ENCODE peak calls at places on chromosomes 13 and 19, in four cellular contexts. G is breast epithelium, V is heart left ventricle, A is esophagus squamous epithelium. P is an unnamed sample.

GRCh38 chr13:109885235-109885634 is 98.9 kb upstream of the IRS2 start:
- DNase-seq in G (no peak), V (no peak), A (no peak), P (no peak)

GRCh38 chr19:970695-971094 is 13.4 kb upstream of the WDR18 start:
- DNase-seq in G (no peak), V (no peak), A (no peak), P (no peak)

GRCh38 chr13:23986619-23987018 is 89.3 kb upstream of the C1QTNF9B start:
- DNase-seq in G (no peak), V (no peak), A (no peak), P (no peak)

GRCh38 chr19:40733149-40733548 is 16.2 kb downstream of the ITPKC start:
- DNase-seq in G (no peak), V (no peak), A (no peak), P (no peak)

GRCh38 chr19:45046355-45046754 is 7.5 kb downstream of the CLASRP start:
- DNase-seq in G (no peak), V (no peak), A (no peak), P (no peak)

GRCh38 chr19:5775668-5776309 is 8.8 kb downstream of the PRR22 start:
- DNase-seq in G (no peak), V (no peak), A (no peak), P (no peak)

GRCh38 chr19:40687525-40688016 is 2.9 kb downstream of the NUMBL start:
- DNase-seq in G (no peak), V (peak; percentile 83), A (no peak), P (peak; percentile 27)

GRCh38 chr13:106417467-106418110 is 117.9 kb downstream of the EFNB2 start:
- DNase-seq in G (no peak), V (no peak), A (no peak), P (no peak)

GRCh38 chr13:94858856-94859811 is 146.8 kb upstream of the SOX21 start:
- DNase-seq in G (no peak), V (peak; percentile 40), A (no peak), P (peak; percentile 30)

GRCh38 chr13:35716186-35716585 is 239.7 kb upstream of the MAB21L1 start:
- DNase-seq in G (no peak), V (no peak), A (no peak), P (no peak)

GRCh38 chr13:40665061-40665753 is 1.2 kb downstream of the FOXO1 start:
- DNase-seq in G (no peak), V (peak; percentile 50), A (no peak), P (peak; percentile 65)

GRCh38 chr19:39926170-39926755 is 8.2 kb downstream of the FCGBP start:
- DNase-seq in G (no peak), V (no peak), A (no peak), P (no peak)

GRCh38 chr19:41541990-41542584 is 33.9 kb upstream of the CEACAM21 start:
- DNase-seq in G (no peak), V (peak; percentile 47), A (no peak), P (peak; percentile 44)

GRCh38 chr19:3982701-3983541 is 2.3 kb downstream of the EEF2 start:
- DNase-seq in G (no peak), V (peak; percentile 22), A (no peak), P (no peak)
- TF ChIP-seq POLR2A in G (no peak), V (no peak), A (no peak), P (no peak)

GRCh38 chr19:46603195-46603637 is 2.1 kb downstream of the CALM3 start:
- DNase-seq in G (no peak), V (peak; percentile 20), A (no peak), P (no peak)

GRCh38 chr19:46600393-46601317 is 475 bp upstream of the CALM3 start:
- DNase-seq in G (peak; percentile 98), V (peak; percentile 98), A (peak; percentile 89), P (peak; percentile 97)

GRCh38 chr19:46599716-46600392 is 1.3 kb upstream of the CALM3 start:
- DNase-seq in G (no peak), V (peak; percentile 14), A (no peak), P (no peak)

GRCh38 chr19:46602392-46603194 is 1.5 kb downstream of the CALM3 start:
- DNase-seq in G (no peak), V (peak; percentile 22), A (no peak), P (peak; percentile 28)

DNA sequence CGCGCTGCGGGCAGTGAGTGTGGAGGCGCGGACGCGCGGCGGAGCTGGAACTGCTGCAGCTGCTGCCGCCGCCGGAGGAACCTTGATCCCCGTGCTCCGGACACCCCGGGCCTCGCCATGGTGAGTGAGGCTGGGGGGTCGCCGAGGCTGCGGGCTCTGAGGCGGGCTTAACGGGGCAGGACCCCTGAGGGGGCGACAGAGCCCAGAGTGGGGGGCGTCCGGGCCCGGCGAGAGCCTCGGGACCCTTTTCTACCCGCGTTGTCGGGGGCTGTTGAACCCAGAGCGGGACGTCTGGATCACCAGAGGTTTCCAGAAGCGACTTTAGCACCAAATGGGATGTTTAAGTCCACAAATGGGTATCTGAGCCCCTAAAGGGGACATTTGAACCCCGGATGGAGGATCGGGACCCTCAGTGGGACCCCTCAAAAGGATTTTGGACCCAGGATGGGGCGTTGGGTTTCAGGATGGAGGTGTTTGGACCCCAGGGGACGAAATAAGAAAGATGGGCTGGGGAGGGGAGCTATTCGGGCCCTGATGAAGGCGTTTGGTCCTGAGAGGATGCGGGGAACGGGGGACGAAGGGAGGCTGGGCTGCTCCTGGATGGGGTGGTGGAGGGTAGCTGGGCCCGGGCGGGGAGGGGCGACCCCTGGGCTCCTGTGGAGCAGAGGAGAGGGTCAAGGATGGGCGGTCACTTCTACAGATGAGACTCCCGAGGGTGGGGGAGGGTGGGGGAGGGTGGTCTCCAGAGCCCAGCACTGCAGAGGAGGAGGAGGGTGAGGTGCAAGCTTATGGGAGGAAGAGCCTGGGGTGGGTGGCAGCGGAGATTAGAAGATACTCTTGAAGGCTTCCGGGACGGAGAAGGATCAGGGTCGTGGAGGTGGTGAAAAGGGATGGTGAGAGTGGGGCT is at the start of gene CALM3:
- DNase-seq in G (no peak), V (peak; percentile 40), A (no peak), P (peak; percentile 30)
- H3K4me1 ChIP-seq in G (peaks cover 7% of the 10 kb centered on the region), V (peaks cover 48% of the 10 kb centered on the region), A (peaks cover 16% of the 10 kb centered on the region), P (peaks cover 27% of the 10 kb centered on the region)

GRCh38 chr13:89115307-89115706 is 1444.1 kb downstream of the SLITRK5 start:
- DNase-seq in G (no peak), V (no peak), A (no peak), P (no peak)
- TF ChIP-seq CTCF in G (no peak), V (no peak), A (no peak), P (no peak)

GRCh38 chr19:49689133-49690072 is at the start of gene ADM5:
- DNase-seq in G (peak; percentile 72), V (no peak), A (no peak), P (peak; percentile 57)

GRCh38 chr19:49690656-49691242 is at the start of gene CPT1C:
- DNase-seq in G (peak; percentile 83), V (peak; percentile 82), A (no peak), P (peak; percentile 50)

GRCh38 chr19:49691243-49692101 is 556 bp downstream of the CPT1C start:
- DNase-seq in G (no peak), V (peak; percentile 66), A (no peak), P (peak; percentile 35)

GRCh38 chr19:49690073-49690655 is 752 bp upstream of the CPT1C start:
- DNase-seq in G (no peak), V (no peak), A (no peak), P (no peak)

GRCh38 chr19:49692102-49692599 is 1.2 kb downstream of the CPT1C start:
- DNase-seq in G (no peak), V (no peak), A (no peak), P (no peak)
- TF ChIP-seq POLR2A in G (no peak), V (no peak), A (no peak), P (no peak)

DNA sequence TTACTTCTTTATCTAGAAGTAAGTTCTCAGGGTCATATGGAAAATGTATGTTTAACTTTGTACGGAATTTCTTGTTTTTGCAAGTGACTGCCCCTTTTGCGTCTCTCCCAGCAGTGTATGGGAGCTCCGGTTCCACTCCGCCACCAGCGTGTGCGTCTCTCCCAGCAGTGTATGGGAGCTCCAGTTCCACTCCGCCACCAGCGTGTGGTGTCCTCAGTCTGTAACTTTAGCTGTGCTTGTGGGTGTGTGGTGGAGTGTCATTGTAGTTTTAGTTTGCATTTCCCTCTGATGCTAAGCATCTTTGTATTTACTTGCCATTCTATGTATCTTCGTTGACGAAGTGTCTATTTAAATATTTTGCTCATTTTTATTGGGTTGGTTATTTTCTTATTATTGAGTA is 2.4 kb downstream of the CUL4A start:
- DNase-seq in G (no peak), V (no peak), A (no peak), P (no peak)
- H3K4me1 ChIP-seq in G (no peaks in the 10 kb centered on the region), V (peaks cover 75% of the 10 kb centered on the region), A (peaks cover 17% of the 10 kb centered on the region), P (peaks cover 45% of the 10 kb centered on the region)

GRCh38 chr13:45194081-45194939 is 6.5 kb downstream of the KCTD4 start:
- DNase-seq in G (no peak), V (peak; percentile 45), A (no peak), P (no peak)
- TF ChIP-seq CTCF in G (peak; percentile 19), V (no peak), A (no peak), P (no peak)

GRCh38 chr13:50081106-50081898 is 66.1 kb downstream of the KCNRG start:
- DNase-seq in G (no peak), V (peak; percentile 66), A (peak; percentile 14), P (peak; percentile 49)

GRCh38 chr13:50080158-50080855 is 65.1 kb downstream of the KCNRG start:
- DNase-seq in G (no peak), V (peak; percentile 23), A (no peak), P (peak; percentile 9)

GRCh38 chr13:50080856-50081105 is 65.5 kb downstream of the KCNRG start:
- DNase-seq in G (no peak), V (no peak), A (no peak), P (no peak)

GRCh38 chr13:50082426-50083283 is 67.4 kb downstream of the KCNRG start:
- DNase-seq in G (no peak), V (peak; percentile 48), A (no peak), P (peak; percentile 81)

GRCh38 chr13:50081899-50082425 is 66.7 kb downstream of the KCNRG start:
- DNase-seq in G (peak; percentile 98), V (peak; percentile 98), A (peak; percentile 92), P (peak; percentile 97)
- TF ChIP-seq POLR2A in G (no peak), V (no peak), A (peak; percentile 58), P (no peak)

GRCh38 chr13:99221567-99222239 is 21.0 kb downstream of the UBAC2 start:
- DNase-seq in G (no peak), V (no peak), A (no peak), P (no peak)
- H3K4me1 ChIP-seq in G (no peaks in the 10 kb centered on the region), V (peaks cover 76% of the 10 kb centered on the region), A (peaks cover 16% of the 10 kb centered on the region), P (peaks cover 31% of the 10 kb centered on the region)

GRCh38 chr19:49210108-49210900 is 52.7 kb downstream of the TRPM4 start:
- DNase-seq in G (no peak), V (no peak), A (no peak), P (no peak)
- TF ChIP-seq CTCF in G (no peak), V (no peak), A (no peak), P (no peak)

DNA sequence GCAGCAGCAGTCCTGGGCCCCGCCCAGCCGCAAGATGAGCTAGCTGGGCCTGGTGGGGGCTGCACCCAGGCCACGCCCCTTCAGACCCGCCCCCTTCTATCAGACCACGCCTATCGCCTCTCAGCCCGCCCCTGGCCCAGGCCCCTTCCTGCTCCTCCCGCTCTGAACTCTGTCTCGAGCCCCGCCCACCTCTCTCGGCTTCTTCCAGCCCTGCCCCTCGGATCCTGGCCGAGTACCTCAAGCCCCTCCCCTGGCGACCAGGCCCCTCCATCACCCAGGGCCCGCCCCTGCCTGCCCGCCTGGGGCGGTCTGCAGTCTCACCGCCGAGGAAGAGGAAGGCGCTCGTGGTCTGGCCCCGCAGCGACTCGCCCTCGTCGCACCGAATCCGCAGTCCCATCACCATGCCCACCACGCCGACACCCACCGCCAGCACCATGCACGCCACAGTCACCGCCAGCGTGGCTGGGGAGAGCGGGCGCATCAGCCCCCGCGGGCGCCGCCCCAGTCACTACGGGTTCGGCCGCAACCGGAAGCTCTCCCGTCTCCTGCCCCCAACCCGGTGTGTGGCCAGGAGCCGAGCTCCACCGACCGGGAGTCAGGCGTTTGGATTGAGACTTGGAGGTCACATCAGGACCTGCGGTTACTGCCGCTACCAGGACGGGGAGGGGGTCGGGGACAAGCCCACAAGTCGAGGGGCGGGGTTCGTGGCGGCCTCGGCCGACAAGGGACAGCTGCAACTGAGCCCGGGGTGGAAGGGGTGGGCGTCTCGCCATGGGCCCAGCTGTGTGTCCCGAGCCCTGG is 1.0 kb downstream of the CLDND2 start:
- DNase-seq in G (peak; percentile 99), V (peak; percentile 100), A (peak; percentile 92), P (peak; percentile 99)
- TF ChIP-seq POLR2A in G (no peak), V (no peak), A (no peak), P (peak; percentile 74)

P was measured in thyroid gland.